ENCODE peak calls at places on chromosomes 12 and 14, in six cellular contexts. One of them, this sample, is unnamed.

GRCh38 chr12:113230315-113231274 is 9.3 kb downstream of the TPCN1 start:
- DNase-seq in K562: no peak
- DNase-seq in HepG2: peak; percentile 94
- DNase-seq in HCT116: no peak
- DNase-seq in NT2/D1: no peak
- DNase-seq in GM12878: no peak
- DNase-seq in this sample: no peak

GRCh38 chr12:45644521-45644920 is 85.0 kb upstream of the ARID2 start:
- DNase-seq in K562: no peak
- DNase-seq in HepG2: no peak
- DNase-seq in HCT116: no peak
- DNase-seq in NT2/D1: no peak
- DNase-seq in GM12878: no peak
- DNase-seq in this sample: no peak

GRCh38 chr12:52125499-52125900 is 46.0 kb downstream of the SMIM41 start:
- DNase-seq in K562: no peak
- DNase-seq in HepG2: no peak
- DNase-seq in HCT116: no peak
- DNase-seq in NT2/D1: peak; percentile 92
- DNase-seq in GM12878: no peak
- DNase-seq in this sample: no peak

GRCh38 chr12:28172434-28173030 is 17.7 kb upstream of the CCDC91 start:
- DNase-seq in K562: peak; percentile 26
- DNase-seq in HepG2: peak; percentile 39
- DNase-seq in HCT116: peak; percentile 36
- DNase-seq in NT2/D1: peak; percentile 52
- DNase-seq in GM12878: no peak
- DNase-seq in this sample: no peak

GRCh38 chr12:117023998-117024960 is 74.9 kb downstream of the TESC start:
- DNase-seq in K562: no peak
- DNase-seq in HepG2: no peak
- DNase-seq in HCT116: no peak
- DNase-seq in NT2/D1: no peak
- DNase-seq in GM12878: no peak
- DNase-seq in this sample: no peak

GRCh38 chr12:103793046-103793445 is 48.0 kb downstream of the NT5DC3 start:
- DNase-seq in K562: no peak
- DNase-seq in HepG2: no peak
- DNase-seq in HCT116: no peak
- DNase-seq in NT2/D1: no peak
- DNase-seq in GM12878: no peak
- DNase-seq in this sample: no peak

GRCh38 chr12:117039891-117040309 is 59.3 kb downstream of the TESC start:
- DNase-seq in K562: no peak
- DNase-seq in HepG2: no peak
- DNase-seq in HCT116: no peak
- DNase-seq in NT2/D1: no peak
- DNase-seq in GM12878: no peak
- DNase-seq in this sample: no peak

GRCh38 chr12:2385529-2385928 is 332.7 kb downstream of the CACNA1C start:
- DNase-seq in K562: no peak
- DNase-seq in HepG2: no peak
- DNase-seq in HCT116: no peak
- DNase-seq in NT2/D1: no peak
- DNase-seq in GM12878: no peak
- DNase-seq in this sample: no peak

GRCh38 chr14:24058260-24058950 is 6.6 kb downstream of the CARMIL3 start:
- DNase-seq in K562: no peak
- DNase-seq in HepG2: peak; percentile 89
- DNase-seq in HCT116: no peak
- DNase-seq in NT2/D1: no peak
- DNase-seq in GM12878: no peak
- DNase-seq in this sample: peak; percentile 84

GRCh38 chr14:80054020-80054419 is 157.3 kb downstream of the DIO2 start:
- DNase-seq in K562: no peak
- DNase-seq in HepG2: no peak
- DNase-seq in HCT116: no peak
- DNase-seq in NT2/D1: no peak
- DNase-seq in GM12878: no peak
- DNase-seq in this sample: no peak

GRCh38 chr12:102950950-102951490 is 6.5 kb upstream of the ASCL1 start:
- DNase-seq in K562: no peak
- DNase-seq in HepG2: no peak
- DNase-seq in HCT116: no peak
- DNase-seq in NT2/D1: no peak
- DNase-seq in GM12878: no peak
- DNase-seq in this sample: no peak

GRCh38 chr12:18250313-18250916 is 10.9 kb upstream of the PIK3C2G start:
- DNase-seq in K562: no peak
- DNase-seq in HepG2: peak; percentile 59
- DNase-seq in HCT116: peak; percentile 54
- DNase-seq in NT2/D1: peak; percentile 93
- DNase-seq in GM12878: no peak
- DNase-seq in this sample: no peak

GRCh38 chr14:100409016-100409385 is 85.9 kb downstream of the SLC25A47 start:
- DNase-seq in K562: peak; percentile 44
- DNase-seq in HepG2: no peak
- DNase-seq in HCT116: no peak
- DNase-seq in NT2/D1: no peak
- DNase-seq in GM12878: no peak
- DNase-seq in this sample: no peak

GRCh38 chr14:95206534-95206933 is 49.2 kb upstream of the DICER1 start:
- DNase-seq in K562: no peak
- DNase-seq in HepG2: no peak
- DNase-seq in HCT116: no peak
- DNase-seq in NT2/D1: no peak
- DNase-seq in GM12878: no peak
- DNase-seq in this sample: no peak

GRCh38 chr14:64114166-64114565 is 180.0 kb downstream of the ESR2 start:
- DNase-seq in K562: no peak
- DNase-seq in HepG2: no peak
- DNase-seq in HCT116: no peak
- DNase-seq in NT2/D1: peak; percentile 28
- DNase-seq in GM12878: no peak
- DNase-seq in this sample: no peak
- TF ChIP-seq ZNF274 in K562: no peak
- TF ChIP-seq ZNF274 in HepG2: no peak
- TF ChIP-seq ZNF274 in HCT116: no peak
- TF ChIP-seq ZNF274 in NT2/D1: no peak
- TF ChIP-seq ZNF274 in GM12878: no peak
- TF ChIP-seq ZNF274 in this sample: no peak

GRCh38 chr14:77026930-77027537 is 1.5 kb downstream of the IRF2BPL start:
- DNase-seq in K562: peak; percentile 38
- DNase-seq in HepG2: no peak
- DNase-seq in HCT116: no peak
- DNase-seq in NT2/D1: no peak
- DNase-seq in GM12878: no peak
- DNase-seq in this sample: no peak

GRCh38 chr14:77027538-77028383 is 747 bp downstream of the IRF2BPL start:
- DNase-seq in K562: peak; percentile 75
- DNase-seq in HepG2: no peak
- DNase-seq in HCT116: no peak
- DNase-seq in NT2/D1: no peak
- DNase-seq in GM12878: no peak
- DNase-seq in this sample: no peak

GRCh38 chr14:77026166-77026929 is 2.2 kb downstream of the IRF2BPL start:
- DNase-seq in K562: no peak
- DNase-seq in HepG2: no peak
- DNase-seq in HCT116: no peak
- DNase-seq in NT2/D1: no peak
- DNase-seq in GM12878: no peak
- DNase-seq in this sample: peak; percentile 76

GRCh38 chr14:77024171-77024627 is 4.3 kb downstream of the IRF2BPL start:
- DNase-seq in K562: peak; percentile 36
- DNase-seq in HepG2: peak; percentile 66
- DNase-seq in HCT116: no peak
- DNase-seq in NT2/D1: peak; percentile 86
- DNase-seq in GM12878: no peak
- DNase-seq in this sample: no peak

GRCh38 chr14:77025744-77026165 is 2.8 kb downstream of the IRF2BPL start:
- DNase-seq in K562: no peak
- DNase-seq in HepG2: no peak
- DNase-seq in HCT116: no peak
- DNase-seq in NT2/D1: no peak
- DNase-seq in GM12878: no peak
- DNase-seq in this sample: no peak
- TF ChIP-seq ZNF274 in K562: no peak
- TF ChIP-seq ZNF274 in HepG2: no peak
- TF ChIP-seq ZNF274 in HCT116: no peak
- TF ChIP-seq ZNF274 in NT2/D1: no peak
- TF ChIP-seq ZNF274 in GM12878: no peak
- TF ChIP-seq ZNF274 in this sample: no peak

GRCh38 chr12:68227356-68227755 is 1.7 kb upstream of the IL26 start:
- DNase-seq in K562: no peak
- DNase-seq in HepG2: no peak
- DNase-seq in HCT116: no peak
- DNase-seq in NT2/D1: no peak
- DNase-seq in GM12878: no peak
- DNase-seq in this sample: no peak

GRCh38 chr12:68223067-68223747 is 2.4 kb downstream of the IL26 start:
- DNase-seq in K562: peak; percentile 86
- DNase-seq in HepG2: peak; percentile 71
- DNase-seq in HCT116: peak; percentile 76
- DNase-seq in NT2/D1: peak; percentile 89
- DNase-seq in GM12878: peak; percentile 71
- DNase-seq in this sample: peak; percentile 77

GRCh38 chr12:68225576-68226476 is at the start of gene IL26:
- DNase-seq in K562: no peak
- DNase-seq in HepG2: no peak
- DNase-seq in HCT116: no peak
- DNase-seq in NT2/D1: no peak
- DNase-seq in GM12878: no peak
- DNase-seq in this sample: no peak

GRCh38 chr12:68222336-68222735 is 3.3 kb downstream of the IL26 start:
- DNase-seq in K562: no peak
- DNase-seq in HepG2: no peak
- DNase-seq in HCT116: no peak
- DNase-seq in NT2/D1: no peak
- DNase-seq in GM12878: no peak
- DNase-seq in this sample: no peak

DNA sequence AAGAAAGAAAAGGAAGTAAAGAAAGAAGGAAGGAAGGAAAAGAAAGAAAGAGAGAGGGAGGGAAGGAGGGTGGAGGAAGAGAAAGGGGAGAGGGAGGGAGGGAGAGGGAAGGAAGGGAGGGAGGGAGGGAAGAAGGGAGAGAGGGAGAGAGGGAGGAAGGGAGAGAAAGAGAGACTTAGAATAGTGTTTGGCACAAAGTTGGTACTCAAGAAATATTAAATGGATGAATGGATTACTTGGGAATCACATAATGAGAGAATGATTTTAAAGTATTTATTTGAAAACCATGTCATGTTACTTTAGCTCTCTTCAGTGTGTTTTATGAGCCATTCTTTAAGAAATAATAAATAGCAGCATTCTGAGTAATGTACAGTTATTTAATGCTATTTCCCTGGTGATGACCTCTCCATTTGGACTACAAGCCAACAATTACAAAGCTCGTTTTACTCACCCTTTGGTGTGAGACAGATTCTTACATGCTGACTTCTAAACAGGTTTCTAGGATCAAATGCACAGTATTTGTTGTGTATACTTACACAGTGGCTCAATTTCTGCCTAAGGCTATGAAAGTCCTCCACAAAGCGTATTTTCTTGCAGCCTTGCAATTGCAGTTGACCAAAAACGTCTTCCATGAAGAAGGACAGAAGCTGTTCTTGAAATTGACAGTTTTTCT is 861 bp downstream of the IL26 start:
- DNase-seq in K562: no peak
- DNase-seq in HepG2: no peak
- DNase-seq in HCT116: no peak
- DNase-seq in NT2/D1: no peak
- DNase-seq in GM12878: no peak
- DNase-seq in this sample: no peak
- TF ChIP-seq ZNF274 in K562: no peak
- TF ChIP-seq ZNF274 in HepG2: no peak
- TF ChIP-seq ZNF274 in HCT116: no peak
- TF ChIP-seq ZNF274 in NT2/D1: no peak
- TF ChIP-seq ZNF274 in GM12878: no peak
- TF ChIP-seq ZNF274 in this sample: no peak

GRCh38 chr14:96263347-96264199 is 7.6 kb downstream of the BDKRB1 start:
- DNase-seq in K562: no peak
- DNase-seq in HepG2: no peak
- DNase-seq in HCT116: no peak
- DNase-seq in NT2/D1: no peak
- DNase-seq in GM12878: no peak
- DNase-seq in this sample: no peak

GRCh38 chr14:96261053-96261452 is 5.0 kb downstream of the BDKRB1 start:
- DNase-seq in K562: no peak
- DNase-seq in HepG2: no peak
- DNase-seq in HCT116: no peak
- DNase-seq in NT2/D1: no peak
- DNase-seq in GM12878: no peak
- DNase-seq in this sample: no peak

GRCh38 chr14:96261772-96262485 is 5.9 kb downstream of the BDKRB1 start:
- DNase-seq in K562: no peak
- DNase-seq in HepG2: no peak
- DNase-seq in HCT116: no peak
- DNase-seq in NT2/D1: no peak
- DNase-seq in GM12878: no peak
- DNase-seq in this sample: no peak

GRCh38 chr14:96257900-96258299 is 1.9 kb downstream of the BDKRB1 start:
- DNase-seq in K562: no peak
- DNase-seq in HepG2: no peak
- DNase-seq in HCT116: no peak
- DNase-seq in NT2/D1: no peak
- DNase-seq in GM12878: no peak
- DNase-seq in this sample: no peak

GRCh38 chr14:96260341-96260821 is 4.4 kb downstream of the BDKRB1 start:
- DNase-seq in K562: no peak
- DNase-seq in HepG2: no peak
- DNase-seq in HCT116: no peak
- DNase-seq in NT2/D1: no peak
- DNase-seq in GM12878: no peak
- DNase-seq in this sample: no peak
- TF ChIP-seq ZNF274 in K562: no peak
- TF ChIP-seq ZNF274 in HepG2: no peak
- TF ChIP-seq ZNF274 in HCT116: no peak
- TF ChIP-seq ZNF274 in NT2/D1: no peak
- TF ChIP-seq ZNF274 in GM12878: no peak
- TF ChIP-seq ZNF274 in this sample: no peak

DNA sequence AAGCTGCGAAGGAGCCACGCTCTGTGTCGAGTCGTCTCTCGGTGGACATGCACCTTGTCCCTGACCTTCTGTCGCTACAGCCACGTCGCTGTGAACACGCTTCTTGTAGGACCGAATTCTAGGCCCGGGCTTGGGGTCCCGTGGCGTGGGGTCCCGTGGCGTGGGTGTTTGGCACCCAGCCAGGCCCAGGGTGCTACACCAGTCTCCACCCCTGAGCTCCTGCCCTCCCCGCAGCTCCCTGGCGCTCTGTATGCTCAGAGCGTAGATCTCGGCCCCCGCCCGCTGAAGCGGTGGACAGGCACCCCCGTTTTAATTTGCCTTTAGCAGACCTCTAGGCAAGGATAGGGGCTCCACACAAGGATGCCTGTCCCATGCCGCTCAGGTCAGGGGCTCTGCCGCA is 16.5 kb downstream of the MMP17 start:
- DNase-seq in K562: no peak
- DNase-seq in HepG2: no peak
- DNase-seq in HCT116: no peak
- DNase-seq in NT2/D1: no peak
- DNase-seq in GM12878: no peak
- DNase-seq in this sample: no peak
- TF ChIP-seq ZNF274 in K562: no peak
- TF ChIP-seq ZNF274 in HepG2: no peak
- TF ChIP-seq ZNF274 in HCT116: no peak
- TF ChIP-seq ZNF274 in NT2/D1: no peak
- TF ChIP-seq ZNF274 in GM12878: no peak
- TF ChIP-seq ZNF274 in this sample: no peak

GRCh38 chr12:56186957-56187356 is 2.3 kb downstream of the SMARCC2 start:
- DNase-seq in K562: no peak
- DNase-seq in HepG2: no peak
- DNase-seq in HCT116: no peak
- DNase-seq in NT2/D1: no peak
- DNase-seq in GM12878: no peak
- DNase-seq in this sample: no peak
- TF ChIP-seq ZNF274 in K562: no peak
- TF ChIP-seq ZNF274 in HepG2: no peak
- TF ChIP-seq ZNF274 in HCT116: no peak
- TF ChIP-seq ZNF274 in NT2/D1: no peak
- TF ChIP-seq ZNF274 in GM12878: no peak
- TF ChIP-seq ZNF274 in this sample: no peak

This sample was measured in H1.